ENCODE peak calls at places on chromosomes 7 and 10, in ten cellular contexts. One of them, this sample, is unnamed.
A peak's percentile ranks its signal among the peaks of the same experiment; 100 is the strongest.

GRCh38 chr10:120465138-120465537 is 8.1 kb downstream of the PLPP4 start:
- DNase-seq in fibroblast of the conjunctiva: no peak
- DNase-seq in EL: no peak
- DNase-seq in lung microvascular endothelial cell: no peak
- DNase-seq in fibroblast of lung: no peak
- DNase-seq in GM13977: no peak
- DNase-seq in ACHN: no peak
- DNase-seq in tibial artery: no peak
- DNase-seq in pancreas: no peak
- DNase-seq in left ventricle myocardium inferior: no peak
- DNase-seq in this sample: no peak

GRCh38 chr10:3786295-3786981 is 1.4 kb upstream of the KLF6 start:
- DNase-seq in fibroblast of the conjunctiva: no peak
- DNase-seq in EL: peak; percentile 34
- DNase-seq in lung microvascular endothelial cell: peak; percentile 92
- DNase-seq in fibroblast of lung: peak; percentile 62
- DNase-seq in GM13977: no peak
- DNase-seq in ACHN: peak; percentile 50
- DNase-seq in tibial artery: no peak
- DNase-seq in pancreas: peak; percentile 58
- DNase-seq in left ventricle myocardium inferior: no peak
- DNase-seq in this sample: no peak

GRCh38 chr7:15389073-15389472 is 172.7 kb downstream of the AGMO start:
- DNase-seq in fibroblast of the conjunctiva: no peak
- DNase-seq in EL: no peak
- DNase-seq in lung microvascular endothelial cell: no peak
- DNase-seq in fibroblast of lung: no peak
- DNase-seq in GM13977: no peak
- DNase-seq in ACHN: no peak
- DNase-seq in tibial artery: no peak
- DNase-seq in pancreas: no peak
- DNase-seq in left ventricle myocardium inferior: no peak
- DNase-seq in this sample: no peak

GRCh38 chr7:6453737-6454136 is 6.0 kb upstream of the DAGLB start:
- DNase-seq in fibroblast of the conjunctiva: no peak
- DNase-seq in EL: peak; percentile 97
- DNase-seq in lung microvascular endothelial cell: peak; percentile 36
- DNase-seq in fibroblast of lung: peak; percentile 52
- DNase-seq in GM13977: no peak
- DNase-seq in ACHN: peak; percentile 97
- DNase-seq in tibial artery: no peak
- DNase-seq in pancreas: no peak
- DNase-seq in left ventricle myocardium inferior: no peak
- DNase-seq in this sample: no peak

GRCh38 chr10:75353183-75353582 is 48.4 kb downstream of the ZNF503 start:
- DNase-seq in fibroblast of the conjunctiva: no peak
- DNase-seq in EL: no peak
- DNase-seq in lung microvascular endothelial cell: no peak
- DNase-seq in fibroblast of lung: no peak
- DNase-seq in GM13977: no peak
- DNase-seq in ACHN: no peak
- DNase-seq in tibial artery: no peak
- DNase-seq in pancreas: no peak
- DNase-seq in left ventricle myocardium inferior: no peak
- DNase-seq in this sample: no peak

GRCh38 chr10:31871266-31871887 is 57.3 kb downstream of the ARHGAP12 start:
- DNase-seq in fibroblast of the conjunctiva: no peak
- DNase-seq in EL: no peak
- DNase-seq in lung microvascular endothelial cell: no peak
- DNase-seq in fibroblast of lung: no peak
- DNase-seq in GM13977: no peak
- DNase-seq in ACHN: no peak
- DNase-seq in tibial artery: no peak
- DNase-seq in pancreas: no peak
- DNase-seq in left ventricle myocardium inferior: no peak
- DNase-seq in this sample: no peak

GRCh38 chr7:159113056-159113455 is 31.6 kb downstream of the VIPR2 start:
- DNase-seq in fibroblast of the conjunctiva: no peak
- DNase-seq in EL: no peak
- DNase-seq in lung microvascular endothelial cell: no peak
- DNase-seq in fibroblast of lung: no peak
- DNase-seq in GM13977: no peak
- DNase-seq in ACHN: no peak
- DNase-seq in tibial artery: peak; percentile 15
- DNase-seq in pancreas: no peak
- DNase-seq in left ventricle myocardium inferior: no peak
- DNase-seq in this sample: no peak

GRCh38 chr10:16945566-16945965 is 128.3 kb upstream of the RSU1 start:
- DNase-seq in fibroblast of the conjunctiva: no peak
- DNase-seq in EL: peak; percentile 59
- DNase-seq in lung microvascular endothelial cell: no peak
- DNase-seq in fibroblast of lung: no peak
- DNase-seq in GM13977: no peak
- DNase-seq in ACHN: no peak
- DNase-seq in tibial artery: no peak
- DNase-seq in pancreas: no peak
- DNase-seq in left ventricle myocardium inferior: no peak
- DNase-seq in this sample: no peak

GRCh38 chr10:131845505-131846223 is 55.1 kb upstream of the PPP2R2D start:
- DNase-seq in fibroblast of the conjunctiva: no peak
- DNase-seq in EL: no peak
- DNase-seq in lung microvascular endothelial cell: no peak
- DNase-seq in fibroblast of lung: no peak
- DNase-seq in GM13977: no peak
- DNase-seq in ACHN: no peak
- DNase-seq in tibial artery: peak; percentile 54
- DNase-seq in pancreas: no peak
- DNase-seq in left ventricle myocardium inferior: no peak
- DNase-seq in this sample: no peak

GRCh38 chr10:9786101-9786500 is 1231.6 kb upstream of the CELF2 start:
- DNase-seq in fibroblast of the conjunctiva: no peak
- DNase-seq in EL: peak; percentile 13
- DNase-seq in lung microvascular endothelial cell: peak; percentile 1
- DNase-seq in fibroblast of lung: peak; percentile 25
- DNase-seq in GM13977: no peak
- DNase-seq in ACHN: no peak
- DNase-seq in tibial artery: no peak
- DNase-seq in pancreas: no peak
- DNase-seq in left ventricle myocardium inferior: no peak
- DNase-seq in this sample: no peak

GRCh38 chr10:12589271-12589670 is 239.9 kb downstream of the CAMK1D start:
- DNase-seq in fibroblast of the conjunctiva: no peak
- DNase-seq in EL: no peak
- DNase-seq in lung microvascular endothelial cell: no peak
- DNase-seq in fibroblast of lung: no peak
- DNase-seq in GM13977: no peak
- DNase-seq in ACHN: no peak
- DNase-seq in tibial artery: no peak
- DNase-seq in pancreas: no peak
- DNase-seq in left ventricle myocardium inferior: no peak
- DNase-seq in this sample: no peak

GRCh38 chr7:27784399-27785053 is 44.6 kb downstream of the TAX1BP1 start:
- DNase-seq in fibroblast of the conjunctiva: peak; percentile 36
- DNase-seq in EL: peak; percentile 78
- DNase-seq in lung microvascular endothelial cell: peak; percentile 72
- DNase-seq in fibroblast of lung: peak; percentile 68
- DNase-seq in GM13977: peak; percentile 12
- DNase-seq in ACHN: peak; percentile 90
- DNase-seq in tibial artery: no peak
- DNase-seq in pancreas: peak; percentile 7
- DNase-seq in left ventricle myocardium inferior: no peak
- DNase-seq in this sample: peak; percentile 48

GRCh38 chr10:70982443-70982842 is 94.1 kb upstream of the PCBD1 start:
- DNase-seq in fibroblast of the conjunctiva: no peak
- DNase-seq in EL: no peak
- DNase-seq in lung microvascular endothelial cell: no peak
- DNase-seq in fibroblast of lung: no peak
- DNase-seq in GM13977: peak; percentile 66
- DNase-seq in ACHN: no peak
- DNase-seq in tibial artery: no peak
- DNase-seq in pancreas: no peak
- DNase-seq in left ventricle myocardium inferior: no peak
- DNase-seq in this sample: peak; percentile 92

GRCh38 chr7:138865843-138866242 is 67.8 kb upstream of the ATP6V0A4 start:
- DNase-seq in fibroblast of the conjunctiva: no peak
- DNase-seq in EL: no peak
- DNase-seq in lung microvascular endothelial cell: no peak
- DNase-seq in fibroblast of lung: no peak
- DNase-seq in GM13977: peak; percentile 72
- DNase-seq in ACHN: peak; percentile 48
- DNase-seq in tibial artery: no peak
- DNase-seq in pancreas: no peak
- DNase-seq in left ventricle myocardium inferior: no peak
- DNase-seq in this sample: peak; percentile 23

GRCh38 chr7:17058568-17058967 is 176.8 kb upstream of the AGR3 start:
- DNase-seq in fibroblast of the conjunctiva: no peak
- DNase-seq in EL: peak; percentile 55
- DNase-seq in lung microvascular endothelial cell: peak; percentile 60
- DNase-seq in fibroblast of lung: peak; percentile 50
- DNase-seq in GM13977: no peak
- DNase-seq in ACHN: peak; percentile 17
- DNase-seq in tibial artery: no peak
- DNase-seq in pancreas: no peak
- DNase-seq in left ventricle myocardium inferior: no peak
- DNase-seq in this sample: no peak

GRCh38 chr7:44384586-44385383 is 59.4 kb upstream of the CAMK2B start:
- DNase-seq in fibroblast of the conjunctiva: no peak
- DNase-seq in EL: no peak
- DNase-seq in lung microvascular endothelial cell: no peak
- DNase-seq in fibroblast of lung: no peak
- DNase-seq in GM13977: no peak
- DNase-seq in ACHN: no peak
- DNase-seq in tibial artery: peak; percentile 59
- DNase-seq in pancreas: no peak
- DNase-seq in left ventricle myocardium inferior: no peak
- DNase-seq in this sample: no peak

GRCh38 chr7:32163911-32164310 is 93.7 kb upstream of the PDE1C start:
- DNase-seq in fibroblast of the conjunctiva: no peak
- DNase-seq in EL: peak; percentile 43
- DNase-seq in lung microvascular endothelial cell: no peak
- DNase-seq in fibroblast of lung: peak; percentile 3
- DNase-seq in GM13977: no peak
- DNase-seq in ACHN: no peak
- DNase-seq in tibial artery: no peak
- DNase-seq in pancreas: no peak
- DNase-seq in left ventricle myocardium inferior: no peak
- DNase-seq in this sample: no peak

GRCh38 chr10:4635883-4636282 is 190.1 kb upstream of the AKR1E2 start:
- DNase-seq in fibroblast of the conjunctiva: no peak
- DNase-seq in EL: no peak
- DNase-seq in lung microvascular endothelial cell: no peak
- DNase-seq in fibroblast of lung: no peak
- DNase-seq in GM13977: no peak
- DNase-seq in ACHN: no peak
- DNase-seq in tibial artery: no peak
- DNase-seq in pancreas: no peak
- DNase-seq in left ventricle myocardium inferior: no peak
- DNase-seq in this sample: no peak

GRCh38 chr10:70348228-70348850 is 34.1 kb downstream of the LRRC20 start:
- DNase-seq in fibroblast of the conjunctiva: no peak
- DNase-seq in EL: peak; percentile 45
- DNase-seq in lung microvascular endothelial cell: peak; percentile 32
- DNase-seq in fibroblast of lung: peak; percentile 49
- DNase-seq in GM13977: no peak
- DNase-seq in ACHN: peak; percentile 57
- DNase-seq in tibial artery: no peak
- DNase-seq in pancreas: peak; percentile 11
- DNase-seq in left ventricle myocardium inferior: no peak
- DNase-seq in this sample: peak; percentile 26

GRCh38 chr7:30143748-30144251 is 9.0 kb downstream of the MTURN start:
- DNase-seq in fibroblast of the conjunctiva: no peak
- DNase-seq in EL: peak; percentile 37
- DNase-seq in lung microvascular endothelial cell: peak; percentile 62
- DNase-seq in fibroblast of lung: peak; percentile 43
- DNase-seq in GM13977: no peak
- DNase-seq in ACHN: peak; percentile 50
- DNase-seq in tibial artery: no peak
- DNase-seq in pancreas: no peak
- DNase-seq in left ventricle myocardium inferior: no peak
- DNase-seq in this sample: peak; percentile 41

GRCh38 chr10:111072232-111072631 is 4.6 kb upstream of the ADRA2A start:
- DNase-seq in fibroblast of the conjunctiva: no peak
- DNase-seq in EL: no peak
- DNase-seq in lung microvascular endothelial cell: no peak
- DNase-seq in fibroblast of lung: no peak
- DNase-seq in GM13977: no peak
- DNase-seq in ACHN: no peak
- DNase-seq in tibial artery: no peak
- DNase-seq in pancreas: no peak
- DNase-seq in left ventricle myocardium inferior: no peak
- DNase-seq in this sample: no peak

GRCh38 chr10:119211625-119212441 is 4.5 kb downstream of the GRK5 start:
- DNase-seq in fibroblast of the conjunctiva: no peak
- DNase-seq in EL: peak; percentile 32
- DNase-seq in lung microvascular endothelial cell: peak; percentile 44
- DNase-seq in fibroblast of lung: no peak
- DNase-seq in GM13977: peak; percentile 30
- DNase-seq in ACHN: no peak
- DNase-seq in tibial artery: peak; percentile 53
- DNase-seq in pancreas: no peak
- DNase-seq in left ventricle myocardium inferior: no peak
- DNase-seq in this sample: peak; percentile 72

GRCh38 chr7:47152307-47152706 is 429.6 kb downstream of the TNS3 start:
- DNase-seq in fibroblast of the conjunctiva: no peak
- DNase-seq in EL: no peak
- DNase-seq in lung microvascular endothelial cell: no peak
- DNase-seq in fibroblast of lung: no peak
- DNase-seq in GM13977: no peak
- DNase-seq in ACHN: no peak
- DNase-seq in tibial artery: no peak
- DNase-seq in pancreas: no peak
- DNase-seq in left ventricle myocardium inferior: no peak
- DNase-seq in this sample: no peak

GRCh38 chr10:124511205-124512039 is 49.8 kb downstream of the LHPP start:
- DNase-seq in fibroblast of the conjunctiva: no peak
- DNase-seq in EL: no peak
- DNase-seq in lung microvascular endothelial cell: no peak
- DNase-seq in fibroblast of lung: no peak
- DNase-seq in GM13977: no peak
- DNase-seq in ACHN: no peak
- DNase-seq in tibial artery: no peak
- DNase-seq in pancreas: no peak
- DNase-seq in left ventricle myocardium inferior: no peak
- DNase-seq in this sample: no peak

GRCh38 chr7:120858299-120858636 is 324 bp upstream of the TSPAN12 start:
- DNase-seq in fibroblast of the conjunctiva: no peak
- DNase-seq in EL: no peak
- DNase-seq in lung microvascular endothelial cell: no peak
- DNase-seq in fibroblast of lung: no peak
- DNase-seq in GM13977: no peak
- DNase-seq in ACHN: no peak
- DNase-seq in tibial artery: no peak
- DNase-seq in pancreas: no peak
- DNase-seq in left ventricle myocardium inferior: no peak
- DNase-seq in this sample: no peak

GRCh38 chr10:110672580-110672919 is 28.4 kb downstream of the RBM20 start:
- DNase-seq in fibroblast of the conjunctiva: no peak
- DNase-seq in EL: no peak
- DNase-seq in lung microvascular endothelial cell: no peak
- DNase-seq in fibroblast of lung: no peak
- DNase-seq in GM13977: no peak
- DNase-seq in ACHN: no peak
- DNase-seq in tibial artery: no peak
- DNase-seq in pancreas: no peak
- DNase-seq in left ventricle myocardium inferior: no peak
- DNase-seq in this sample: no peak

GRCh38 chr7:66575398-66575797 is 53.3 kb upstream of the KCTD7 start:
- DNase-seq in fibroblast of the conjunctiva: no peak
- DNase-seq in EL: no peak
- DNase-seq in lung microvascular endothelial cell: no peak
- DNase-seq in fibroblast of lung: no peak
- DNase-seq in GM13977: no peak
- DNase-seq in ACHN: no peak
- DNase-seq in tibial artery: no peak
- DNase-seq in pancreas: no peak
- DNase-seq in left ventricle myocardium inferior: no peak
- DNase-seq in this sample: no peak

GRCh38 chr7:139242741-139243281 is 11.8 kb downstream of the UBN2 start:
- DNase-seq in fibroblast of the conjunctiva: no peak
- DNase-seq in EL: peak; percentile 35
- DNase-seq in lung microvascular endothelial cell: peak; percentile 36
- DNase-seq in fibroblast of lung: peak; percentile 50
- DNase-seq in GM13977: no peak
- DNase-seq in ACHN: peak; percentile 11
- DNase-seq in tibial artery: no peak
- DNase-seq in pancreas: no peak
- DNase-seq in left ventricle myocardium inferior: no peak
- DNase-seq in this sample: no peak

This sample was measured in MM.1S.